ENCODE peak calls at places on chromosome 22, in eight cellular contexts. S is A549, Q is ovary, K is tibial nerve, V is K562, Y is stomach, B is esophagus muscularis mucosa, J is GM12878. M is an unnamed sample.
A peak's percentile ranks its signal among the peaks of the same experiment; 100 is the strongest.

GRCh38 chr22:27094633-27095308 is 437.4 kb downstream of the MIAT start:
- DNase-seq in S (no peak), Q (no peak), K (no peak), V (no peak), Y (no peak), B (no peak), J (no peak), M (no peak)

GRCh38 chr22:25987948-25988347 is 181.3 kb upstream of the SEZ6L start:
- DNase-seq in S (no peak), Q (no peak), K (no peak), V (no peak), Y (no peak), B (no peak), J (no peak), M (no peak)

GRCh38 chr22:27972732-27973698 is 54.0 kb upstream of the PITPNB start:
- DNase-seq in S (no peak), Q (no peak), K (no peak), V (no peak), Y (no peak), B (no peak), J (no peak), M (no peak)

GRCh38 chr22:19929586-19930302 is 11.8 kb upstream of the COMT start:
- DNase-seq in S (no peak), Q (no peak), K (no peak), V (no peak), Y (no peak), B (no peak), J (no peak), M (no peak)

GRCh38 chr22:46421272-46421671 is 85.8 kb downstream of the TRMU start:
- DNase-seq in S (no peak), Q (no peak), K (no peak), V (no peak), Y (no peak), B (no peak), J (peak; percentile 35), M (no peak)

GRCh38 chr22:32103648-32104326 is 55.3 kb downstream of the C22orf42 start:
- DNase-seq in S (no peak), Q (no peak), K (no peak), V (no peak), Y (no peak), B (peak; percentile 2), J (no peak), M (no peak)

GRCh38 chr22:26763633-26764295 is 106.4 kb downstream of the MIAT start:
- DNase-seq in S (peak; percentile 97), Q (no peak), K (peak; percentile 11), V (no peak), Y (no peak), B (no peak), J (no peak), M (no peak)

GRCh38 chr22:30874431-30875370 is 93.9 kb downstream of the MORC2 start:
- DNase-seq in S (no peak), Q (no peak), K (no peak), V (no peak), Y (no peak), B (no peak), J (no peak), M (no peak)

GRCh38 chr22:31055322-31056159 is 25.6 kb upstream of the SMTN start:
- DNase-seq in S (peak; percentile 98), Q (peak; percentile 89), K (peak; percentile 76), V (no peak), Y (peak; percentile 94), B (peak; percentile 96), J (no peak), M (peak; percentile 82)

GRCh38 chr22:40123387-40123786 is 54.3 kb upstream of the TNRC6B start:
- DNase-seq in S (no peak), Q (peak; percentile 13), K (no peak), V (peak; percentile 36), Y (no peak), B (no peak), J (no peak), M (no peak)

GRCh38 chr22:20256042-20256441 is 12.1 kb downstream of the RTN4R start:
- DNase-seq in S (no peak), Q (no peak), K (no peak), V (no peak), Y (no peak), B (no peak), J (no peak), M (no peak)

GRCh38 chr22:39935622-39936021 is 24.6 kb upstream of the TMA7B start:
- DNase-seq in S (no peak), Q (no peak), K (no peak), V (no peak), Y (no peak), B (no peak), J (no peak), M (no peak)

GRCh38 chr22:38755155-38755910 is 465 bp downstream of the SUN2 start:
- DNase-seq in S (peak; percentile 73), Q (peak; percentile 90), K (peak; percentile 85), V (peak; percentile 89), Y (peak; percentile 97), B (peak; percentile 97), J (no peak), M (peak; percentile 95)

GRCh38 chr22:29587938-29588699 is 7.2 kb upstream of the NIPSNAP1 start:
- DNase-seq in S (peak; percentile 54), Q (no peak), K (no peak), V (no peak), Y (no peak), B (no peak), J (no peak), M (no peak)

GRCh38 chr22:19593991-19594569 is 69.9 kb upstream of the CLDN5 start:
- DNase-seq in S (no peak), Q (no peak), K (no peak), V (peak; percentile 17), Y (no peak), B (no peak), J (no peak), M (no peak)

GRCh38 chr22:19769393-19769715 is 8.8 kb downstream of the TBX1 start:
- DNase-seq in S (no peak), Q (no peak), K (no peak), V (no peak), Y (no peak), B (no peak), J (no peak), M (no peak)

DNA sequence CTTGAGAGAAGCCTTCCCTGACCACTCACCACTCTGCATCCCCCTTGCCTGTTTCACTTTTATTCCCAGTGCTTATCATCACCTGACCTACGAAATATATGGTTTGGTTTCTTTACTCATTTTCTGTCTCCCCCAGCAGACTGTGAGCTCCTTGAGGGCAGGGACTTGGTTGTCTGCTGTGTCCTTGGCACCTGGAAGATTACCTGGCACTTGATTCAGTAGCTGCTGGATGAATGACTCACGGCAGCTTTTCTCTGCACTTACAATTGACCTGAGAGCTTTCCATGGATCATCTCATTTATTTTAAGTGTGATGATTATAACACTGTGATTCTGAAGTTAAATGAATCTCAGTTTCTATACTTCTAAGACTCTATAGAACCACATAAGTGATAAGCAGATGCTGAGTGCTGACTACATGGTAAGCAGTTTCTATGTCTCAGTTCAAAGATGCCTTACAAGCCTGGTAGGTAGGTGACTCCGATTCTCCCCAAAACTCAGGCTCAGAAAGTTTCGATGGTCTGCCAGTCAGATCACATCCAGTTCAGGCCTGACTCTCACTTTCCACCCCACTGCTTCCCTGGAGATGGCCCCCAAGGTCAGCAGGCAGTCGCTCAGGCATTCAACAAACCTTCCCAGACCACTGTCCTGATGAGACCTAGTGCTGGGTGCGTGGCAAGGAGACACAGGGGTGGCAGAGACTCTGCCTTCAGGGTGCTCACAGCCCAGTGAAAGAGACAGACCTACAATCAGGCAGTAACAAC is 11.6 kb downstream of the IL2RB start:
- DNase-seq in S (no peak), Q (no peak), K (no peak), V (no peak), Y (no peak), B (no peak), J (no peak), M (no peak)
- TF ChIP-seq EP300 in S (no peak), Q (no peak), K (no peak), V (no peak), Y (no peak), B (no peak), J (no peak), M (no peak)

DNA sequence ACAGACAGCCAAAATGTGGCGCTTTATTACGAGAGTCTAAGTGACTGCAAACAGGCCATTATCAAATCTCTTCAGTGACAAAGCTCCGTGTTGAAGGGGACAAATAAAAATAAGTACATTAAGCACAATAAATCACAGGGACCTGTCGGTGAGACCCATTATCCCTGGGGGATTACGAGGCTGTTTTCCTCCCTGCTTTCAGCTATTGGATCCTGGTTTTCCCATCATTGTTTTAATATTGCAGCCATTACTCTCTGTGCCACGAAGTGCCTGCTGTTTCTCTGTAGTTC is 22.7 kb downstream of the LARGE1 start:
- DNase-seq in S (no peak), Q (no peak), K (no peak), V (no peak), Y (no peak), B (no peak), J (no peak), M (no peak)
- TF ChIP-seq EP300 in S (no peak), Q (no peak), K (no peak), V (no peak), Y (no peak), B (no peak), J (no peak), M (no peak)

DNA sequence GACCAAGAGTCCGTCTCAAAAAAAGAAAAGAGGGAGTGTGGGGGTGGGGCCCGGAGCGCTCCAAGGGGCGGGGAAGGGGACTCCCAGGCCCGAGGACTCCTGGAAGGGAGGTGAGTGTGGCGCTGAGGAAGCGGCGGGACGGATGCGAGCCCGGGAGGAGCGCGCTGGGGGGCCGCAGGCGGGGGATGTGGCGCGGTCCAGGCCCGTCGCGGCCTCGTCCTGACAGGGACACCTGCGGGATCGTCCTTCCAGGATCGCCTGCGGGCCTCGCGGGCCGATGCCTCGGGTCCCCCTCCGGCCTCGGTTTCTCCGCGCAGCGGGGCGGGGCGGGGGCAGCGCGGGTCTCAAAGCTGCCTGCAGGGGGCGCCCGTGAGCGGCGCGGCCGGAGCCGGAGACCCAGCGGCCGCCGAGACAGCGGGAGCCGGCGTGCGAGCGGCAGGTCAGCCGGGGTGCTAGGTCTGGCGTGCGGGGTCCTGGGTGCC is 3.8 kb upstream of the ADORA2A start:
- DNase-seq in S (peak; percentile 21), Q (peak; percentile 49), K (no peak), V (peak; percentile 82), Y (peak; percentile 73), B (no peak), J (no peak), M (peak; percentile 56)
- TF ChIP-seq EP300 in S (no peak), Q (no peak), K (no peak), V (no peak), Y (no peak), B (no peak), J (no peak), M (no peak)

GRCh38 chr22:48885271-48885918 is 942.3 kb downstream of the BRD1 start:
- DNase-seq in S (no peak), Q (no peak), K (no peak), V (no peak), Y (no peak), B (no peak), J (no peak), M (no peak)

GRCh38 chr22:48887394-48888332 is 940.0 kb downstream of the BRD1 start:
- DNase-seq in S (no peak), Q (no peak), K (no peak), V (no peak), Y (no peak), B (no peak), J (no peak), M (no peak)

GRCh38 chr22:48888466-48889208 is 939.0 kb downstream of the BRD1 start:
- DNase-seq in S (no peak), Q (no peak), K (no peak), V (no peak), Y (no peak), B (no peak), J (no peak), M (no peak)

GRCh38 chr22:48885919-48886305 is 941.8 kb downstream of the BRD1 start:
- DNase-seq in S (no peak), Q (no peak), K (no peak), V (no peak), Y (no peak), B (no peak), J (no peak), M (no peak)

GRCh38 chr22:48886604-48887393 is 940.9 kb downstream of the BRD1 start:
- DNase-seq in S (no peak), Q (no peak), K (no peak), V (no peak), Y (no peak), B (no peak), J (no peak), M (no peak)
- TF ChIP-seq EP300 in S (no peak), Q (no peak), K (no peak), V (no peak), Y (no peak), B (no peak), J (no peak), M (no peak)